ENCODE peak calls at places on chromosomes 7 and 10, in six cellular contexts. A, I, F, K, T and G are unnamed samples.

GRCh38 chr7:29987083-29987482 is 2.5 kb downstream of the SCRN1 start:
- DNase-seq in F (no peak), T (no peak), I (peak; percentile 65), A (no peak), K (no peak), G (no peak)

GRCh38 chr7:155863721-155864151 is 51.5 kb upstream of the SHH start:
- DNase-seq in K (no peak), I (no peak), F (no peak), T (no peak), A (no peak), G (no peak)

GRCh38 chr7:37311282-37311868 is 137.3 kb downstream of the ELMO1 start:
- DNase-seq in A (peak; percentile 67), T (no peak), K (no peak), F (no peak), I (peak; percentile 7), G (no peak)

GRCh38 chr7:45215611-45216062 is 58.0 kb downstream of the RAMP3 start:
- DNase-seq in K (no peak), F (no peak), T (no peak), I (no peak), A (no peak), G (no peak)

GRCh38 chr7:140347218-140347617 is 51.1 kb downstream of the SLC37A3 start:
- DNase-seq in A (no peak), K (no peak), I (no peak), T (no peak), F (no peak), G (no peak)

GRCh38 chr7:4792537-4793126 is 17.2 kb downstream of the AP5Z1 start:
- DNase-seq in A (no peak), I (no peak), T (no peak), K (no peak), F (no peak), G (no peak)

GRCh38 chr7:31747553-31747952 is 60.5 kb downstream of the PPP1R17 start:
- DNase-seq in T (no peak), A (no peak), K (no peak), I (no peak), F (no peak), G (no peak)

GRCh38 chr10:78925275-78925674 is 143.5 kb upstream of the ZMIZ1 start:
- DNase-seq in I (no peak), K (no peak), F (no peak), A (no peak), T (no peak), G (no peak)

GRCh38 chr7:37353949-37354660 is 94.6 kb downstream of the ELMO1 start:
- DNase-seq in I (no peak), T (no peak), A (no peak), F (no peak), K (no peak), G (no peak)

GRCh38 chr7:75868153-75868552 is 10.7 kb upstream of the RHBDD2 start:
- DNase-seq in A (no peak), T (no peak), I (no peak), F (no peak), K (no peak), G (no peak)

GRCh38 chr7:131621652-131622051 is 65.2 kb upstream of the PODXL start:
- DNase-seq in A (no peak), K (no peak), I (no peak), T (no peak), F (no peak), G (no peak)

GRCh38 chr10:97532935-97533671 is 34.4 kb downstream of the UBTD1 start:
- DNase-seq in F (no peak), I (peak; percentile 61), K (no peak), T (no peak), A (no peak), G (no peak)

GRCh38 chr7:147658392-147658791 is 932.2 kb upstream of the C7orf33 start:
- DNase-seq in F (no peak), I (no peak), K (no peak), A (no peak), T (no peak), G (no peak)

DNA sequence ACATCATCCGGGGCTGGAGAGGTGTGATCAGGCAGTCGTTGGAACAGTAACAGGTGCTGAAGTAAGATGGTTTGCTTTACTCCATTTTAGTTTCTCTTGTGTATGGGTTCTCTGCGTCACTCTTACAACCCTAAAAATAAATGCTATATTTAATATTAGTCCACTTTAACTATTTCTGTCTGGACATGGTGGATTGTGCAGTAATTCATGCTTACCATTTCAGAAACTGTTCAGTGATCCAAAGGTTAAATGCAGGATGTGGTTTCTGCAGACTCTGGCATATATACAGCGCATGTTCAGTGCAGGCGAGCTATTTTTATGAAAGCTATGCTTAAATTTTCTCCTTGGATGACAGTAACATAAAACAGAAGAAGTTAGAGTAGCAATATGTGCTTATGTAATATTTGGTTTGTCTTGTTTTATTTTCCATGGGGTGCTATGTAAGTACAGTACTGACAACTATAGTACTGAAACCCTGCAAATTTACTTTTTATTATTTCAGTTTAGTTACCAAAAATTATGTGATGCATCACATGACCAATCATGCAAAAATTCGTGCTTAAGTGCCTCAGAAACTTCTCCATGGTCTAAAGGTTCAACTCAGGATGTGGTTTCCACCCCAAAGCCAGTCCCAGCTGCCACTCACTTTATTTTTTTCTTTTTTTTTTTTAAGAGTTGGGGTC is 46.6 kb upstream of the GRID1 start:
- DNase-seq in F (no peak), I (peak; percentile 59), T (no peak), A (no peak), K (no peak), G (no peak)
- H3K4me3 ChIP-seq in F (peak overlapping the region; percentile 8), I (no peak overlapping the region), T (no peak overlapping the region), A (no peak overlapping the region), K (no peak overlapping the region), G (no peak overlapping the region)

GRCh38 chr10:28676968-28677888 is at the start of gene BAMBI:
- DNase-seq in K (peak; percentile 78), A (peak; percentile 91), I (peak; percentile 89), T (peak; percentile 93), F (peak; percentile 42), G (peak; percentile 94)
- TF ChIP-seq POLR2A in K (peak; percentile 96), A (peak; percentile 43), I (peak; percentile 97), T (peak; percentile 97), F (peak; percentile 86), G (peak; percentile 95)

DNA sequence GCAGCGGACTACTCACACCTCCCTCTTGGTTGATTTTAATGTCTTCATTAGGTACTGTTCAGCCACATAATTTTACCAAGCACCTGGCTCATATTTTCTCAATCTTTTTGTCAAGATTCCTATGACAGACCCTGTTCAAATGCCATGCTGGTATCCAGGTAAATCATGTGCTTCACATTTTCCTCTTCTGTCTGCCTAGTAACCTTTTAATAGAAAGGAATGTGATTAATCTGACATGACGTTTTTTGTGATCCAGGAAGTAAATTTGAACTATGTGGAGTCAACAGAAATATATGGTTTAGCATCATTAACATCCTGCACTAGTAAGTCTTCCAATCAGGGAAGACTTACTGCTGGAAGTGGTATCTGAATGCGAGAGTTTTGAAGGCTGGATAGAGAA is 556.9 kb downstream of the SORCS3 start:
- DNase-seq in A (no peak), F (no peak), I (no peak), K (no peak), T (no peak), G (no peak)
- H3K9me3 ChIP-seq in A (no peaks in the 10 kb centered on the region), F (no peaks in the 10 kb centered on the region), I (peaks cover 10% of the 10 kb centered on the region), K (no peaks in the 10 kb centered on the region), T (no peaks in the 10 kb centered on the region), G (no peaks in the 10 kb centered on the region)

DNA sequence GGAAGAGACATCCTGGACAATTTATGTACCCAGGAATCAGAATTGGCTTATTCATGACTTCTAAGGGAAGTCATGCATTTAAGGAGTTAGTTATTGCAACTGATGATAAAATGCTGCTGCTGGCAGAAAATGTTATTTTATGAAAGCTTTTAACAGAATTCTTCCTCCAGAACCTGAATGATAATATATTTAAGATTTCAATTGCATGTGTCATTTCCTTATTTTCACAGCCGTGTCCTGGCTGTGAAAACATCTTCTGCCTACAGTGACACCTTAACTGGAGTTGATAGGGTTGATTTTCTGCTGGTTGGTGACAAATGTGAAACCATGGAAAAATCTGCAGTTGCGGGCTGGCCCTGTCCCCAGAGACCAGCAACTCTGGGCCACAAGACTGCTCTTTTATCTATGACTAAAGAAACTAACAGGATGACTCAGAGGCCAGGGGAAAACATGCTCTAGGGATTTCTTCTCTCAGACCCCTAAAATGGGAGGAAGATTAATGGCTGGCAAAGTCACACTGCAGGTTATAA is 12.3 kb upstream of the TRUB1 start:
- DNase-seq in T (no peak), F (no peak), I (peak; percentile 41), K (no peak), A (no peak), G (no peak)
- H3K4me3 ChIP-seq in T (no peak overlapping the region), F (no peak overlapping the region), I (no peak overlapping the region), K (no peak overlapping the region), A (no peak overlapping the region), G (no peak overlapping the region)

GRCh38 chr7:106059556-106059955 is 52.6 kb downstream of the SYPL1 start:
- DNase-seq in K (no peak), A (no peak), F (no peak), T (no peak), I (no peak), G (peak; percentile 9)

GRCh38 chr7:106057962-106058901 is 53.9 kb downstream of the SYPL1 start:
- DNase-seq in A (no peak), K (no peak), T (peak; percentile 98), I (no peak), F (peak; percentile 34), G (no peak)

GRCh38 chr7:106057204-106057961 is 54.7 kb downstream of the SYPL1 start:
- DNase-seq in A (no peak), K (no peak), I (no peak), T (no peak), F (no peak), G (no peak)

GRCh38 chr7:106060394-106060920 is 51.7 kb downstream of the SYPL1 start:
- DNase-seq in T (peak; percentile 56), F (no peak), A (no peak), I (no peak), K (no peak), G (no peak)

GRCh38 chr7:106058925-106059324 is 53.2 kb downstream of the SYPL1 start:
- DNase-seq in F (no peak), I (no peak), K (no peak), A (no peak), T (no peak), G (no peak)
- TF ChIP-seq POLR2A in F (no peak), I (no peak), K (no peak), A (no peak), T (no peak), G (no peak)